ENCODE peak calls at places on chromosomes 11 and 22, in six cellular contexts. K is heart right ventricle, S is fibroblast of pulmonary artery, M is fibroblast of mammary gland, F is progenitor cell of endocrine pancreas, I is left ventricle myocardium inferior. W is an unnamed sample.

GRCh38 chr22:19358703-19359553 is 67.4 kb upstream of the CLTCL1 start:
- DNase-seq in K (no peak), S (no peak), M (no peak), F (no peak), I (no peak), W (no peak)

GRCh38 chr11:131464024-131464423 is 93.6 kb downstream of the NTM start:
- DNase-seq in K (no peak), S (no peak), M (no peak), F (no peak), I (no peak), W (no peak)

GRCh38 chr11:10496296-10496936 is 41.4 kb downstream of the AMPD3 start:
- DNase-seq in K (no peak), S (no peak), M (no peak), F (no peak), I (no peak), W (no peak)

GRCh38 chr22:28025333-28025732 is 106.3 kb upstream of the PITPNB start:
- DNase-seq in K (no peak), S (no peak), M (no peak), F (no peak), I (peak), W (no peak)

GRCh38 chr11:35040221-35040942 is 98.6 kb upstream of the CD44 start:
- DNase-seq in K (no peak), S (peak), M (peak), F (no peak), I (no peak), W (no peak)

GRCh38 chr22:26291940-26292666 is 122.8 kb downstream of the SEZ6L start:
- DNase-seq in K (no peak), S (no peak), M (no peak), F (no peak), I (no peak), W (no peak)

GRCh38 chr11:85803920-85804319 is 7.0 kb downstream of the SYTL2 start:
- DNase-seq in K (no peak), S (no peak), M (no peak), F (no peak), I (no peak), W (no peak)

GRCh38 chr11:21278840-21279239 is 609.5 kb downstream of the NELL1 start:
- DNase-seq in K (no peak), S (no peak), M (no peak), F (no peak), I (no peak), W (no peak)

GRCh38 chr11:96122601-96123044 is 198.7 kb upstream of the MTMR2 start:
- DNase-seq in K (no peak), S (no peak), M (no peak), F (no peak), I (no peak), W (no peak)

GRCh38 chr11:1070594-1071462 is 3.8 kb upstream of the MUC2 start:
- DNase-seq in K (no peak), S (no peak), M (no peak), F (no peak), I (no peak), W (no peak)

GRCh38 chr11:115503886-115504278 is 333 bp downstream of the CADM1 start:
- DNase-seq in K (no peak), S (no peak), M (no peak), F (no peak), I (no peak), W (no peak)

GRCh38 chr11:100831929-100832480 is 144.9 kb downstream of the ARHGAP42 start:
- DNase-seq in K (no peak), S (no peak), M (peak), F (no peak), I (no peak), W (no peak)

GRCh38 chr11:94254214-94254613 is 50.2 kb upstream of the IZUMO1R start:
- DNase-seq in K (no peak), S (no peak), M (no peak), F (no peak), I (no peak), W (no peak)

GRCh38 chr11:128180446-128181089 is 406.8 kb downstream of the ETS1 start:
- DNase-seq in K (no peak), S (peak), M (peak), F (no peak), I (no peak), W (no peak)

GRCh38 chr11:64870176-64870892 is 8.1 kb downstream of the EHD1 start:
- DNase-seq in K (no peak), S (peak), M (peak), F (peak), I (no peak), W (no peak)

DNA sequence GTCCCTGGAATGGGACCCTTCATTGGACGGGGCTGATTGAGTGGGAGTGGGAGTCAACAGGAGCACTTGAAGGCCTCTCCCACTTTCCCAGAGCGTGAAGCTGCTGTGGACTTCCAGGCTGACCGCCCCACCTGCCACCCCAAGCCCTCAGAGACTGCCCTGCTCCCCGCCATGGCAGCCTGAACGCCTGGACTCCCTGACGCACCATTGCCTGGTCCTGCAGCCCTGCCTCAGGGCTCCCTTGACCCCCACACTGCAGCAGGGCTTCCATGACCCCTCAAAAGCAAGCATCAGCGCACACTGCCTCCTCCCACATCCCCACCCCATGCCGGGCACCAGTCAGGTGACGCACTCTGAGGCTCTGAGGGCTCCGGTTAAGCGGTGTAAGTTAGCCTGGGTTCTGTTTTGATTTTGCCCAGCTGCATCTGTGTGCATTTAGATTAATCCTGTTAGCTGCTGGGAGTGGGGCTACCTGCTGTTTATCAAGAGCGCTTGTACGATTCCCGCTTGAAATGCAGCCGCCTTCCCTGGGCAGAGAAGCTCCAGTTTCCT is 39.3 kb downstream of the TRIM29 start:
- DNase-seq in K (no peak), S (no peak), M (no peak), F (no peak), I (no peak), W (no peak)
- TF ChIP-seq CTCF in K (no peak), S (no peak), M (no peak), F (no peak), I (no peak), W (no peak)

DNA sequence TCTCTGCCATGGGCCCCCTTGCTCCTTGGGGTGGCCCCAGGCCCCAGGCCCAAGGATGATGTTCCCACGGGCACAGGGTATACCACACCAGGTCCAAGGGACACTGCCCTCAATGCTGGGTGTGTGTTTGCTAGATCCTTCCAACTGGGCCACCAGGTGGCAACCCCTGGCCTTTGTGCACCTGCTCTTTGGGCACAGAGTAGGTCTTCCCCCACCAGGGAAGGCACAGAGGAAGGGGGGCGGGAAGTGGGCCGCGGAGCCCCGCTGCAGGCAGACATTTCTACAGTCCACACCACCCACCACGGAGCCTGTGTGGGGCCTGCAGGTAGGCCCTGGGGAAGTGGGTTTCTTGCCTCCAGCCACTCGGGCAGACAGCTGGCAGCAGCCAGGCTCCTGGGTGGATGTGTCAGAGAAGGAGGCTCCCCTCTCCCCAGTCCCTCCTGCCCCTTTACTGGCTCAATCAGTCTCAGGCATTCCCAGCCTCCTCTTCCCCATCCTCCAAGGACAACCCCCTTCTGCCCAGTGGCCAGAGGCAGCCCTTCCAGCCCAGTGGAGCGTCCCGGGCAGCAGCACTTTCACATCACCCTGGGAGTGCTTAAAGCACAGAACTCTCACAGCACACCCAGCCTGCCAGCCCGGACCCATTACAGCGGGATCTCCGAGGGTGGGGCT is 21.6 kb downstream of the MAFF start:
- DNase-seq in K (no peak), S (no peak), M (no peak), F (no peak), I (no peak), W (no peak)
- TF ChIP-seq CTCF in K (no peak), S (no peak), M (no peak), F (no peak), I (no peak), W (no peak)

DNA sequence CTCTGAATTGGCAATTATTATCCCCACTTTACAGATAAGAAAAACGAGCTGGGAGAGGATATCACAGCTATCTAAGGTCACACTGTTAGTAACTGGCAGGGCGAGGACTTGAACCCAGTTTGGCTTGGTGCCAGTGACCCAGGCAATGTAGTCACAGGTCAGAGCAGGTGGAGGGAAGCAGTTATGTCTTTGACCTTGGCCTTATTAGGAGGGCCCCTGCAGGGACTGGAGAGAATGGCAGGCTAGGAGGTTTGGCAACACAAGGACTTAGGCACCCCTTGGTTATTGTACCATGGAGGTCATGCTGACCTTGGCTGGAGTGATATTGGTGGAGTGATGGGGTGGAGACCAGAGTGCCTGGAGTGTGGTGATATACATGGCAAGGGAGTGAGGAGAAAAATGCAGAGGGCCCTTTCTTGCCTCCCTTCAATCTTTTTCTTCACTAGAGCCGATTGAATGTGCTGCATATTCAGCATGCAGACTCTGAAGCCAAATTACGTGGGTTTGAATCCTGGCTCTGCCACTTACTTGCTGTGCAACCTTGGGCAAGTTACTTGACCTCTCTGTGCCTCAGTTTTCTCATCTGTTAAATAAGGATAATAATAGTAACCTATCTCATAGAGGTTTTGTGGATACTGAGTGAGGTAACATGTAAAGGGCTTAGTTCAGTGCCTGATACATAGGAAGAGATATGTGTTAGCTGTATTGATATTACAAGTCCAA is 92.7 kb upstream of the TBCEL start:
- DNase-seq in K (no peak), S (no peak), M (no peak), F (no peak), I (no peak), W (no peak)
- TF ChIP-seq CTCF in K (no peak), S (no peak), M (peak), F (peak), I (no peak), W (no peak)

GRCh38 chr11:76348348-76348747 is 32.6 kb downstream of the THAP12 start:
- DNase-seq in K (no peak), S (no peak), M (no peak), F (no peak), I (no peak), W (no peak)

GRCh38 chr11:76347391-76347790 is 33.5 kb downstream of the THAP12 start:
- DNase-seq in K (no peak), S (peak), M (no peak), F (no peak), I (no peak), W (no peak)
- TF ChIP-seq CTCF in K (no peak), S (no peak), M (no peak), F (no peak), I (no peak), W (no peak)

GRCh38 chr11:32899423-32899822 is 6.8 kb downstream of the QSER1 start:
- DNase-seq in K (no peak), S (no peak), M (no peak), F (no peak), I (no peak), W (no peak)

GRCh38 chr11:32893091-32893946 is 708 bp downstream of the QSER1 start:
- DNase-seq in K (peak), S (peak), M (peak), F (peak), I (peak), W (peak)

GRCh38 chr11:32895471-32895870 is 2.9 kb downstream of the QSER1 start:
- DNase-seq in K (no peak), S (no peak), M (no peak), F (no peak), I (no peak), W (no peak)

GRCh38 chr11:32893947-32894827 is 1.6 kb downstream of the QSER1 start:
- DNase-seq in K (no peak), S (peak), M (peak), F (no peak), I (no peak), W (no peak)

DNA sequence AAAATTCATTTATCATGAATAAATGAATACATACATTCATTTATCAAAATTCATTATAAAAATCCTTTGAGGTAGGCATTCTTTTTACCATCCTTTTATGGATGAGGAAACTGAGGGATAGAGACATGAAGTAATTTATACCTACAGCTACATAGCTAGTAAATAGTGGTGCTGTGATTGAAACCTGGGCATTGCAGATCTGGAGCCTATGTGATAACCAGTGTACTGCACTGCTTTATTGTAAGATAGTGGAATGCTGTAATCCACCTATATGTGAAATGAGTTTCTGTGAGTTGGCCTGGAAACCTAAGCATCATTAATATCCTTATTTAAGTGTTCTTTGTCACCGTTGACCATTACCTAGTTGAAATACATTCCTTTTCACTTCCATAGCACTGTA is 4.5 kb downstream of the QSER1 start:
- DNase-seq in K (no peak), S (no peak), M (no peak), F (no peak), I (no peak), W (no peak)
- TF ChIP-seq CTCF in K (no peak), S (no peak), M (no peak), F (no peak), I (no peak), W (no peak)

GRCh38 chr11:45339754-45340519 is 53.8 kb upstream of the SYT13 start:
- DNase-seq in K (peak), S (peak), M (peak), F (peak), I (peak), W (peak)

GRCh38 chr11:45336136-45336535 is 50.0 kb upstream of the SYT13 start:
- DNase-seq in K (no peak), S (no peak), M (no peak), F (no peak), I (no peak), W (no peak)

GRCh38 chr11:45337583-45338360 is 51.6 kb upstream of the SYT13 start:
- DNase-seq in K (no peak), S (no peak), M (no peak), F (no peak), I (no peak), W (no peak)

GRCh38 chr11:45343988-45344387 is 57.8 kb upstream of the SYT13 start:
- DNase-seq in K (no peak), S (no peak), M (no peak), F (no peak), I (no peak), W (no peak)

DNA sequence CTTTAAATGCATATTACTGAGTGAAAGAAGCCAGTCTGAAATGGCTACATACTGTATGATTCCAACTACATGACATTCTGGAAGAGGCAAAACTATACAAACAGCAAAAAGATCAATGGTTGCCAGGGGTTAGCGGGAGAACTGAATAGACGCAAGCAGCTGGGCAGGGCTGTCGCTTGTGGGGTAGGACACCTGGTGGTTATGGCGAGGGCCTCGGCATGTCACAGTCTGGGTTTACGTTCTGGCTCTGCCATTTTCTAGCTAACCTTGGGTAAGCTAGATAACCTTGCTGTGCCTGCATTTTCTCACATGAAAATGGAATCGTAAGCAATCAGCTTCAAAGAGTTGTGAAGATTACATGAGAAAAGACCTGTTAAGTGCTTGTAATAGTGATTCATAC is 55.2 kb upstream of the SYT13 start:
- DNase-seq in K (no peak), S (no peak), M (no peak), F (no peak), I (no peak), W (no peak)
- TF ChIP-seq CTCF in K (no peak), S (no peak), M (no peak), F (peak), I (no peak), W (no peak)

DNA sequence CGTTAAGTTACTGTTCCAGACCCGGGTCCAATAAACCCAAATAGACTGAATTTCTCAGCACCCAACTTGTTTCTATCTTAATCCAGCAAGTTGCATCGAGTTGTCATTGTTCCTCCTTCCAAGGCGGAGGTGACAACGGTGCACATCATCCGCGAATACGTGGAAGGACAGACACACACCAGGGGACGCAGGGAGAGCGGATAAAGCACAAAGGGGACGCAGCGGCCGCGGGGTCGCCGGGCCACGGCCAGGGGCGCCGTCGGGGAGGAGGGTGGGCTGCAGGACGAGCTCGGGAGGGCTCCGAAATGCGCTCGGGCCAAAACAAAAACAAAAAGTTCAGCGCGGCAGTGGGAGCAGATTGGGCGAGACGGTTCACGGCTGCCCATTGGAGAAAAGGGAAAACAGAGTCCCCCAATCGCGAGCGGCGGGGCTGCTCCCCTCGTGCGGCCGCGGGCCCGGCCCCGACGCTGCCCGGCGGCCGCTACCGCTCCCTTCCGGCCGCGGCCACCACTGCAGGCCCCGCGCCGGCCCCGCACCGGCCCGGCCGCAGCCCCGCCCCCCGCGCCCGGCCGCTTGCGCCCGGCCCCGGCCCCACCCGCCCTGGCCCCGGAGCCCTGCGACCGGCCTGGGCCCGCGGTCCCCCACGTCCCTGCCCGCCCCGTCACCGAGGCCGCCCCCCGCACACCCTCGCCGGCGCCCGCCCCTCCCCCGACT is 518 bp downstream of the KMT5B start:
- DNase-seq in K (peak), S (peak), M (peak), F (peak), I (peak), W (peak)
- TF ChIP-seq CTCF in K (no peak), S (no peak), M (no peak), F (peak), I (peak), W (no peak)

GRCh38 chr11:75563978-75564552 is 2.0 kb downstream of the SERPINH1 start:
- DNase-seq in K (peak), S (peak), M (peak), F (peak), I (peak), W (no peak)
- TF ChIP-seq CTCF in K (peak), S (peak), M (peak), F (peak), I (peak), W (no peak)

GRCh38 chr11:48083427-48083826 is 103.1 kb downstream of the PTPRJ start:
- DNase-seq in K (no peak), S (peak), M (peak), F (no peak), I (no peak), W (no peak)
- TF ChIP-seq CTCF in K (no peak), S (no peak), M (no peak), F (no peak), I (no peak), W (no peak)